ENCODE peak calls at places on chromosomes 4 and X, in six cellular contexts. One of them, this sample, is unnamed.

GRCh38 chr4:168604496-168605373 is 107.9 kb downstream of the PALLD start:
- DNase-seq in right lobe of liver: no peak
- DNase-seq in ovary: peak; percentile 25
- DNase-seq in IMR-90: peak; percentile 87
- DNase-seq in breast epithelium: peak; percentile 62
- DNase-seq in heart left ventricle: peak; percentile 32
- DNase-seq in this sample: peak; percentile 59

GRCh38 chr4:173040200-173040599 is 128.4 kb upstream of the GALNT7 start:
- DNase-seq in right lobe of liver: no peak
- DNase-seq in ovary: no peak
- DNase-seq in IMR-90: peak; percentile 4
- DNase-seq in breast epithelium: no peak
- DNase-seq in heart left ventricle: no peak
- DNase-seq in this sample: no peak

GRCh38 chr4:136768925-136769275 is 763.4 kb downstream of the PCDH18 start:
- DNase-seq in right lobe of liver: no peak
- DNase-seq in ovary: no peak
- DNase-seq in IMR-90: no peak
- DNase-seq in breast epithelium: no peak
- DNase-seq in heart left ventricle: no peak
- DNase-seq in this sample: no peak

GRCh38 chr4:37365888-37366287 is 121.3 kb downstream of the NWD2 start:
- DNase-seq in right lobe of liver: no peak
- DNase-seq in ovary: no peak
- DNase-seq in IMR-90: no peak
- DNase-seq in breast epithelium: no peak
- DNase-seq in heart left ventricle: no peak
- DNase-seq in this sample: no peak

GRCh38 chrX:17547658-17548057 is 172.7 kb downstream of the NHS start:
- DNase-seq in right lobe of liver: peak; percentile 71
- DNase-seq in ovary: peak; percentile 56
- DNase-seq in IMR-90: peak; percentile 91
- DNase-seq in breast epithelium: no peak
- DNase-seq in heart left ventricle: peak; percentile 41
- DNase-seq in this sample: no peak

GRCh38 chr4:53186714-53187358 is 179.0 kb downstream of the SCFD2 start:
- DNase-seq in right lobe of liver: no peak
- DNase-seq in ovary: no peak
- DNase-seq in IMR-90: no peak
- DNase-seq in breast epithelium: no peak
- DNase-seq in heart left ventricle: no peak
- DNase-seq in this sample: no peak

GRCh38 chr4:8732092-8732491 is 139.5 kb downstream of the CPZ start:
- DNase-seq in right lobe of liver: peak; percentile 1
- DNase-seq in ovary: no peak
- DNase-seq in IMR-90: no peak
- DNase-seq in breast epithelium: no peak
- DNase-seq in heart left ventricle: no peak
- DNase-seq in this sample: no peak

GRCh38 chr4:56313132-56313531 is 74.2 kb downstream of the AASDH start:
- DNase-seq in right lobe of liver: no peak
- DNase-seq in ovary: no peak
- DNase-seq in IMR-90: no peak
- DNase-seq in breast epithelium: no peak
- DNase-seq in heart left ventricle: no peak
- DNase-seq in this sample: no peak

GRCh38 chrX:108439961-108440696 is 491 bp downstream of the COL4A5 start:
- DNase-seq in right lobe of liver: peak; percentile 17
- DNase-seq in ovary: peak; percentile 27
- DNase-seq in IMR-90: peak; percentile 21
- DNase-seq in breast epithelium: no peak
- DNase-seq in heart left ventricle: no peak
- DNase-seq in this sample: no peak

GRCh38 chrX:44651347-44651746 is 108.7 kb upstream of the FUNDC1 start:
- DNase-seq in right lobe of liver: no peak
- DNase-seq in ovary: no peak
- DNase-seq in IMR-90: no peak
- DNase-seq in breast epithelium: no peak
- DNase-seq in heart left ventricle: no peak
- DNase-seq in this sample: no peak

GRCh38 chrX:47637546-47638195 is 7.9 kb upstream of the CFP start:
- DNase-seq in right lobe of liver: peak; percentile 52
- DNase-seq in ovary: no peak
- DNase-seq in IMR-90: no peak
- DNase-seq in breast epithelium: no peak
- DNase-seq in heart left ventricle: peak; percentile 54
- DNase-seq in this sample: no peak

GRCh38 chr4:101345271-101345595 is 2.1 kb downstream of the PPP3CA start:
- DNase-seq in right lobe of liver: no peak
- DNase-seq in ovary: no peak
- DNase-seq in IMR-90: peak; percentile 24
- DNase-seq in breast epithelium: no peak
- DNase-seq in heart left ventricle: no peak
- DNase-seq in this sample: peak; percentile 12

GRCh38 chr4:165627128-165627527 is 245.9 kb upstream of the TLL1 start:
- DNase-seq in right lobe of liver: no peak
- DNase-seq in ovary: no peak
- DNase-seq in IMR-90: no peak
- DNase-seq in breast epithelium: no peak
- DNase-seq in heart left ventricle: no peak
- DNase-seq in this sample: no peak

GRCh38 chr4:109994415-109994827 is 81.7 kb downstream of the EGF start:
- DNase-seq in right lobe of liver: no peak
- DNase-seq in ovary: no peak
- DNase-seq in IMR-90: no peak
- DNase-seq in breast epithelium: no peak
- DNase-seq in heart left ventricle: no peak
- DNase-seq in this sample: peak; percentile 33

GRCh38 chr4:2745981-2746806 is 9.9 kb downstream of the TNIP2 start:
- DNase-seq in right lobe of liver: peak; percentile 82
- DNase-seq in ovary: no peak
- DNase-seq in IMR-90: peak; percentile 85
- DNase-seq in breast epithelium: no peak
- DNase-seq in heart left ventricle: peak; percentile 68
- DNase-seq in this sample: no peak

GRCh38 chrX:153226344-153227190 is 47.5 kb downstream of the MAGEA1 start:
- DNase-seq in right lobe of liver: no peak
- DNase-seq in ovary: peak; percentile 20
- DNase-seq in IMR-90: peak; percentile 2
- DNase-seq in breast epithelium: no peak
- DNase-seq in heart left ventricle: no peak
- DNase-seq in this sample: no peak

GRCh38 chr4:140240237-140240636 is 86.3 kb upstream of the MAML3 start:
- DNase-seq in right lobe of liver: no peak
- DNase-seq in ovary: no peak
- DNase-seq in IMR-90: no peak
- DNase-seq in breast epithelium: no peak
- DNase-seq in heart left ventricle: no peak
- DNase-seq in this sample: no peak

GRCh38 chr4:182717788-182718583 is 199.2 kb downstream of the DCTD start:
- DNase-seq in right lobe of liver: no peak
- DNase-seq in ovary: no peak
- DNase-seq in IMR-90: no peak
- DNase-seq in breast epithelium: no peak
- DNase-seq in heart left ventricle: no peak
- DNase-seq in this sample: no peak

GRCh38 chrX:154036513-154036912 is 16.8 kb upstream of the IRAK1 start:
- DNase-seq in right lobe of liver: no peak
- DNase-seq in ovary: no peak
- DNase-seq in IMR-90: no peak
- DNase-seq in breast epithelium: no peak
- DNase-seq in heart left ventricle: no peak
- DNase-seq in this sample: no peak

GRCh38 chr4:6771229-6771671 is 11.3 kb upstream of the KIAA0232 start:
- DNase-seq in right lobe of liver: peak; percentile 75
- DNase-seq in ovary: no peak
- DNase-seq in IMR-90: peak; percentile 16
- DNase-seq in breast epithelium: peak; percentile 84
- DNase-seq in heart left ventricle: peak; percentile 90
- DNase-seq in this sample: no peak

GRCh38 chr4:168840988-168841681 is 168.9 kb downstream of the CBR4 start:
- DNase-seq in right lobe of liver: peak; percentile 37
- DNase-seq in ovary: no peak
- DNase-seq in IMR-90: no peak
- DNase-seq in breast epithelium: no peak
- DNase-seq in heart left ventricle: peak; percentile 69
- DNase-seq in this sample: no peak

GRCh38 chr4:42371306-42372063 is 25.8 kb upstream of the SHISA3 start:
- DNase-seq in right lobe of liver: no peak
- DNase-seq in ovary: no peak
- DNase-seq in IMR-90: peak; percentile 60
- DNase-seq in breast epithelium: no peak
- DNase-seq in heart left ventricle: no peak
- DNase-seq in this sample: no peak

DNA sequence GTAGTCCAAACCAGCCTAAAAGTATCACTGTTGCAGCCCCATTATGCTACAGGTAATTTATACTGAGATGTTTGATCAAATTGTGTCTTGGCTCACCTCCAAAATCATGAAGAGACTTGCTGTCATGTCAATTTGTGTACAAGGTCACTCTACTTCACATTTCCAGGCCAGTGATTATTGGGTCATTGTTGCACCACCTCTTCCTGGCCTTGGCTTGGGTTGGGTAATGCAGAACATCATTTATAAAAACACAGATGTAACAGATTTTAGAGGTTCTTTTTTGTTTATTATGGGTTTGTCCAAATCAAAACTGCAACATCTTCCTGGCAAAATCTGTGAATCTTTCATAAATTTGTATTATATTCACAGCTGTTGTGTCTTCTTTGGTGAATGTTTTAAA is 459.5 kb downstream of the ANKRD50 start:
- DNase-seq in right lobe of liver: no peak
- DNase-seq in ovary: no peak
- DNase-seq in IMR-90: no peak
- DNase-seq in breast epithelium: no peak
- DNase-seq in heart left ventricle: no peak
- DNase-seq in this sample: no peak
- H3K4me3 ChIP-seq in right lobe of liver: no peak overlapping the region
- H3K4me3 ChIP-seq in ovary: no peak overlapping the region
- H3K4me3 ChIP-seq in IMR-90: no peak overlapping the region
- H3K4me3 ChIP-seq in breast epithelium: no peak overlapping the region
- H3K4me3 ChIP-seq in heart left ventricle: no peak overlapping the region
- H3K4me3 ChIP-seq in this sample: no peak overlapping the region

GRCh38 chrX:54529559-54530357 is at the start of gene GNL3L:
- DNase-seq in right lobe of liver: peak; percentile 89
- DNase-seq in ovary: peak; percentile 87
- DNase-seq in IMR-90: peak; percentile 79
- DNase-seq in breast epithelium: peak; percentile 81
- DNase-seq in heart left ventricle: peak; percentile 90
- DNase-seq in this sample: peak; percentile 79

GRCh38 chrX:54529166-54529558 is 857 bp upstream of the GNL3L start:
- DNase-seq in right lobe of liver: no peak
- DNase-seq in ovary: no peak
- DNase-seq in IMR-90: no peak
- DNase-seq in breast epithelium: no peak
- DNase-seq in heart left ventricle: no peak
- DNase-seq in this sample: no peak

GRCh38 chrX:54534271-54534670 is 4.3 kb downstream of the GNL3L start:
- DNase-seq in right lobe of liver: no peak
- DNase-seq in ovary: no peak
- DNase-seq in IMR-90: no peak
- DNase-seq in breast epithelium: no peak
- DNase-seq in heart left ventricle: no peak
- DNase-seq in this sample: no peak

DNA sequence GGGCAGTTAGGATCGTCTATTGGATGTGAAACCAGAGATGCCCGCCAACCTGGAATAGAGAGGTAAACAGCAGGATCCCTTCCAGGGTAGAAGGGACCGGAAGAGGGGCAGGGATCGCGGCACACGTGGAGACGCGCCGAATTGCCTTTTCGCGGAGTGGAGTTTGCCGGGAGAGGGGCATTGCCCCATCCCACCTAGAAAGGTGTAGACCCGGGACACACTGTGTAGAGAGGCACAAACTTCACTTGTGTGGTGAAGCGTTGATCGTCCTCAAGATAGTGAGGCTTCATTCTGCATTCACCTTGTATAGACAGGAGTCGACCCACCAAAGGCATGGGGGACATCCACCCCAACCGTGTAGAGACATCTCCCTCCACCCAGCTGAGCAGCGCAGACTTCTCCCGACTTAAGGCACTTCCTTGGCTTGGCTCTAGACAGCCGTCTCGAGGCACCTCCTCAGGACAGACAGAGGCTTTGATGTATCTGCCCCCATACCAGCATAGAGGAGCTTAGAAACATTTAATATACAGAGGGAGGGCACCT is 410 bp downstream of the GNL3L start:
- DNase-seq in right lobe of liver: no peak
- DNase-seq in ovary: no peak
- DNase-seq in IMR-90: no peak
- DNase-seq in breast epithelium: no peak
- DNase-seq in heart left ventricle: no peak
- DNase-seq in this sample: no peak
- TF ChIP-seq POLR2A in right lobe of liver: no peak
- TF ChIP-seq POLR2A in ovary: no peak
- TF ChIP-seq POLR2A in IMR-90: no peak
- TF ChIP-seq POLR2A in breast epithelium: no peak
- TF ChIP-seq POLR2A in heart left ventricle: no peak
- TF ChIP-seq POLR2A in this sample: no peak

DNA sequence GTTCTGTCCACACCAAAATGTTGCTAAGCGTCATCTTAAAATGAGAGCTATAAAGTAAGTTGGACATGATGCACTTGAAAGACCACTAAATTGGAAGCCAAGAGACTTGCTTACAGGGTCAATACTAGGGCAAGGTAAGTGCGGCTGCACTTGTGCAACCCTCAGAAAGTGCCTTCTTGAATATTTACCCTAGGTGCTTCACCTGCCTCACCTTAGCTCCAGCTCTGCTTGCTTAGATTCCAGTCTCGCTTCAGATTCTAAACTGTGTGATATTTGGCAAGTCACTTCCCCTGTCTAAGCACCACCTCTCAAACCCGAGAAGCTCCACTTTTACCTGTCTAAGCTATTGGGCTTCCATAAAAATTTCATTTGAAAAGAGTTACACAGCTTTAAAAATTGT is 136.5 kb downstream of the GRIA3 start:
- DNase-seq in right lobe of liver: no peak
- DNase-seq in ovary: no peak
- DNase-seq in IMR-90: no peak
- DNase-seq in breast epithelium: no peak
- DNase-seq in heart left ventricle: no peak
- DNase-seq in this sample: no peak
- H3K4me1 ChIP-seq in right lobe of liver: no peaks in the 10 kb centered on the region
- H3K4me1 ChIP-seq in ovary: no peaks in the 10 kb centered on the region
- H3K4me1 ChIP-seq in IMR-90: no peaks in the 10 kb centered on the region
- H3K4me1 ChIP-seq in breast epithelium: no peaks in the 10 kb centered on the region
- H3K4me1 ChIP-seq in heart left ventricle: no peaks in the 10 kb centered on the region
- H3K4me1 ChIP-seq in this sample: no peaks in the 10 kb centered on the region

DNA sequence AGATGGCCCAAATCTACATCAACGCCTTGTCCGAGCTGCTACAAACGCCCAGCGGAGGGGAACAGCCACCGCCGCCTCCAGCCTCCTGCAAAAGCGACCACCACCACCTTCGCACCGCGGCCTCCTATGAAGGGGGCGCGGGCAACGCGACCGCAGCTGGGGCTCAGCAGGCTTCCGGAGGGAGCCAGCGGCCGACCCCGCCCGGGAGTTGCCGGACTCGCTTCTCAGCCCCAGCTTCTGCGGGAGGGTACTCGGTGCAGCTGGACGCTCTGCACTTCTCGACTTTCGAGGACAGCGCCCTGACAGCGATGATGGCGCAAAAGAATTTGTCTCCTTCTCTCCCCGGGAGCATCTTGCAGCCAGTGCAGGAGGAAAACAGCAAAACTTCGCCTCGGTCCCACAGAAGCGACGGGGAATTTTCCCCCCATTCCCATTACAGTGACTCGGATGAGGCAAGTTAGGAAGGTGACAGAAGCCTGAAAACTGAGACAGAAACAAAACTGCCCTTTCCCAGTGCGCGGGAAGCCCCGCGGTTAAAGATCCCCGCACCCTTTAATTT is 1.1 kb downstream of the ATOH1 start:
- DNase-seq in right lobe of liver: no peak
- DNase-seq in ovary: no peak
- DNase-seq in IMR-90: no peak
- DNase-seq in breast epithelium: no peak
- DNase-seq in heart left ventricle: no peak
- DNase-seq in this sample: no peak
- H3K4me3 ChIP-seq in right lobe of liver: no peak overlapping the region
- H3K4me3 ChIP-seq in ovary: no peak overlapping the region
- H3K4me3 ChIP-seq in IMR-90: no peak overlapping the region
- H3K4me3 ChIP-seq in breast epithelium: peak overlapping the region; percentile 39
- H3K4me3 ChIP-seq in heart left ventricle: no peak overlapping the region
- H3K4me3 ChIP-seq in this sample: no peak overlapping the region

This sample was measured in prostate gland.